ENCODE peak calls at places on chromosomes 2 and 18, in six cellular contexts. One of them, this sample, is unnamed.

GRCh38 chr2:239330836-239331235 is 70.0 kb downstream of the HDAC4 start:
- DNase-seq in HepG2: no peak
- DNase-seq in SK-N-SH: no peak
- DNase-seq in HCT116: no peak
- DNase-seq in GM12878: no peak
- DNase-seq in H1: no peak
- DNase-seq in this sample: no peak

GRCh38 chr2:231604685-231605606 is 12.3 kb downstream of the TEX44 start:
- DNase-seq in HepG2: peak; percentile 92
- DNase-seq in SK-N-SH: peak; percentile 99
- DNase-seq in HCT116: peak; percentile 94
- DNase-seq in GM12878: peak; percentile 83
- DNase-seq in H1: peak; percentile 93
- DNase-seq in this sample: peak; percentile 91

GRCh38 chr2:174012347-174013309 is 47.5 kb upstream of the SP3 start:
- DNase-seq in HepG2: no peak
- DNase-seq in SK-N-SH: no peak
- DNase-seq in HCT116: no peak
- DNase-seq in GM12878: no peak
- DNase-seq in H1: no peak
- DNase-seq in this sample: no peak

GRCh38 chr2:2768476-2768875 is 437.4 kb upstream of the MYT1L start:
- DNase-seq in HepG2: no peak
- DNase-seq in SK-N-SH: no peak
- DNase-seq in HCT116: no peak
- DNase-seq in GM12878: no peak
- DNase-seq in H1: no peak
- DNase-seq in this sample: no peak

GRCh38 chr2:173957517-173957916 is 7.7 kb downstream of the SP3 start:
- DNase-seq in HepG2: no peak
- DNase-seq in SK-N-SH: no peak
- DNase-seq in HCT116: no peak
- DNase-seq in GM12878: no peak
- DNase-seq in H1: no peak
- DNase-seq in this sample: no peak

GRCh38 chr2:133247613-133248012 is 320.6 kb downstream of the NCKAP5 start:
- DNase-seq in HepG2: no peak
- DNase-seq in SK-N-SH: no peak
- DNase-seq in HCT116: no peak
- DNase-seq in GM12878: peak; percentile 5
- DNase-seq in H1: no peak
- DNase-seq in this sample: no peak

GRCh38 chr18:78242796-78243195 is 736.8 kb upstream of the SALL3 start:
- DNase-seq in HepG2: no peak
- DNase-seq in SK-N-SH: no peak
- DNase-seq in HCT116: no peak
- DNase-seq in GM12878: no peak
- DNase-seq in H1: no peak
- DNase-seq in this sample: no peak

GRCh38 chr2:184562532-184562931 is 35.8 kb upstream of the ZNF804A start:
- DNase-seq in HepG2: no peak
- DNase-seq in SK-N-SH: no peak
- DNase-seq in HCT116: no peak
- DNase-seq in GM12878: no peak
- DNase-seq in H1: no peak
- DNase-seq in this sample: no peak

GRCh38 chr2:20818820-20819219 is 4.1 kb downstream of the LDAH start:
- DNase-seq in HepG2: no peak
- DNase-seq in SK-N-SH: no peak
- DNase-seq in HCT116: no peak
- DNase-seq in GM12878: no peak
- DNase-seq in H1: no peak
- DNase-seq in this sample: no peak

GRCh38 chr2:231467613-231468525 is 3.6 kb upstream of the NCL start:
- DNase-seq in HepG2: no peak
- DNase-seq in SK-N-SH: no peak
- DNase-seq in HCT116: no peak
- DNase-seq in GM12878: no peak
- DNase-seq in H1: no peak
- DNase-seq in this sample: no peak

GRCh38 chr2:78992451-78992806 is 33.1 kb upstream of the REG3G start:
- DNase-seq in HepG2: peak; percentile 19
- DNase-seq in SK-N-SH: peak; percentile 28
- DNase-seq in HCT116: no peak
- DNase-seq in GM12878: no peak
- DNase-seq in H1: peak; percentile 21
- DNase-seq in this sample: peak; percentile 14

GRCh38 chr2:179264238-179265081 is at the start of gene SESTD1:
- DNase-seq in HepG2: peak; percentile 68
- DNase-seq in SK-N-SH: peak; percentile 91
- DNase-seq in HCT116: no peak
- DNase-seq in GM12878: no peak
- DNase-seq in H1: no peak
- DNase-seq in this sample: peak; percentile 68

GRCh38 chr18:49851624-49852023 is 38.3 kb upstream of the ACAA2 start:
- DNase-seq in HepG2: no peak
- DNase-seq in SK-N-SH: no peak
- DNase-seq in HCT116: no peak
- DNase-seq in GM12878: no peak
- DNase-seq in H1: no peak
- DNase-seq in this sample: no peak

GRCh38 chr2:100391735-100392515 is 25.5 kb downstream of the CHST10 start:
- DNase-seq in HepG2: no peak
- DNase-seq in SK-N-SH: no peak
- DNase-seq in HCT116: no peak
- DNase-seq in GM12878: no peak
- DNase-seq in H1: no peak
- DNase-seq in this sample: no peak

GRCh38 chr2:191617589-191617988 is 60.3 kb upstream of the NABP1 start:
- DNase-seq in HepG2: no peak
- DNase-seq in SK-N-SH: no peak
- DNase-seq in HCT116: no peak
- DNase-seq in GM12878: peak; percentile 76
- DNase-seq in H1: no peak
- DNase-seq in this sample: no peak

GRCh38 chr2:172436889-172437288 is 9.5 kb downstream of the ITGA6 start:
- DNase-seq in HepG2: no peak
- DNase-seq in SK-N-SH: no peak
- DNase-seq in HCT116: no peak
- DNase-seq in GM12878: no peak
- DNase-seq in H1: no peak
- DNase-seq in this sample: no peak

GRCh38 chr2:181948227-181948626 is 37.4 kb upstream of the PPP1R1C start:
- DNase-seq in HepG2: no peak
- DNase-seq in SK-N-SH: no peak
- DNase-seq in HCT116: no peak
- DNase-seq in GM12878: no peak
- DNase-seq in H1: no peak
- DNase-seq in this sample: no peak

GRCh38 chr18:79687806-79688205 is 8.2 kb downstream of the CTDP1 start:
- DNase-seq in HepG2: no peak
- DNase-seq in SK-N-SH: peak; percentile 6
- DNase-seq in HCT116: no peak
- DNase-seq in GM12878: no peak
- DNase-seq in H1: no peak
- DNase-seq in this sample: no peak

GRCh38 chr2:88811238-88811637 is 119.8 kb downstream of the RPIA start:
- DNase-seq in HepG2: no peak
- DNase-seq in SK-N-SH: no peak
- DNase-seq in HCT116: no peak
- DNase-seq in GM12878: no peak
- DNase-seq in H1: no peak
- DNase-seq in this sample: no peak

GRCh38 chr2:207311316-207312005 is 145.7 kb upstream of the KLF7 start:
- DNase-seq in HepG2: peak; percentile 46
- DNase-seq in SK-N-SH: peak; percentile 37
- DNase-seq in HCT116: peak; percentile 60
- DNase-seq in GM12878: no peak
- DNase-seq in H1: no peak
- DNase-seq in this sample: peak; percentile 14

GRCh38 chr2:207304798-207305197 is 139.1 kb upstream of the KLF7 start:
- DNase-seq in HepG2: no peak
- DNase-seq in SK-N-SH: no peak
- DNase-seq in HCT116: no peak
- DNase-seq in GM12878: no peak
- DNase-seq in H1: no peak
- DNase-seq in this sample: no peak

GRCh38 chr2:207313947-207314346 is 148.2 kb upstream of the KLF7 start:
- DNase-seq in HepG2: no peak
- DNase-seq in SK-N-SH: no peak
- DNase-seq in HCT116: no peak
- DNase-seq in GM12878: no peak
- DNase-seq in H1: no peak
- DNase-seq in this sample: no peak

GRCh38 chr2:207312006-207312356 is 146.2 kb upstream of the KLF7 start:
- DNase-seq in HepG2: no peak
- DNase-seq in SK-N-SH: no peak
- DNase-seq in HCT116: no peak
- DNase-seq in GM12878: no peak
- DNase-seq in H1: no peak
- DNase-seq in this sample: no peak

GRCh38 chr2:207308519-207309224 is 142.9 kb upstream of the KLF7 start:
- DNase-seq in HepG2: no peak
- DNase-seq in SK-N-SH: no peak
- DNase-seq in HCT116: no peak
- DNase-seq in GM12878: no peak
- DNase-seq in H1: no peak
- DNase-seq in this sample: no peak
- H2AFZ ChIP-seq in HepG2: no peak overlapping the region
- H2AFZ ChIP-seq in SK-N-SH: no peak overlapping the region
- H2AFZ ChIP-seq in HCT116: no peak overlapping the region
- H2AFZ ChIP-seq in GM12878: no peak overlapping the region
- H2AFZ ChIP-seq in H1: no peak overlapping the region
- H2AFZ ChIP-seq in this sample: no peak overlapping the region

DNA sequence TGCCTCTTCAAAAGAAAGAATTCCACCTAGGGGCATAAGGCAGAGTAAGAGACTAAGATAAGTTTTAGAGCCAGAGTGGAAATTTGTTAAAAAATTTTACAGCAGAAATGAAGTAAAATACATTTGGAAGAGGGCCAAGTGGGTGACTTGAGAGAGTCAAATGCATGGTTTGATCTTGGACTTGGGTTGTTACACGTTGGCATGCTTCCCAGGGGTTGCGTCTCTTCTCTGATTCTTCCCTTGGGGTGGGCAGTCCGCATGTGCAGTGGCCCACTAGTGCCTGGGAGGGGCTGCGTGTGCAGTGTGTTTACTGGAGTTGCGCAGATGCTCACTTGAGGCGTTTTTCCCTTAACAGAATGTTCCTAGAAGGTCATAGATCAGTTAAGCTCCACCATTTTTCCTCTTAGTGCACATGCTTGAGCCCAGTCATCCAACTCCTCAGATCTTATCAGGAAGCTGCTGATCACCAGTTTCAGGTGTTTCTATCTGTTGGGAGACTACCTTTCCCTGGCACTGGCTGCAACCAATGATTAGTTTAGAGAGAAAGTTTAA is 13.1 kb downstream of the SEH1L start:
- DNase-seq in HepG2: no peak
- DNase-seq in SK-N-SH: no peak
- DNase-seq in HCT116: no peak
- DNase-seq in GM12878: no peak
- DNase-seq in H1: no peak
- DNase-seq in this sample: no peak
- TF ChIP-seq YY1 in HepG2: no peak
- TF ChIP-seq YY1 in SK-N-SH: no peak
- TF ChIP-seq YY1 in HCT116: no peak
- TF ChIP-seq YY1 in GM12878: no peak
- TF ChIP-seq YY1 in H1: no peak
- TF ChIP-seq YY1 in this sample: no peak

GRCh38 chr2:1743396-1744150 is 742 bp downstream of the PXDN start:
- DNase-seq in HepG2: no peak
- DNase-seq in SK-N-SH: peak; percentile 89
- DNase-seq in HCT116: no peak
- DNase-seq in GM12878: no peak
- DNase-seq in H1: no peak
- DNase-seq in this sample: no peak
- H2AFZ ChIP-seq in HepG2: no peak overlapping the region
- H2AFZ ChIP-seq in SK-N-SH: no peak overlapping the region
- H2AFZ ChIP-seq in HCT116: no peak overlapping the region
- H2AFZ ChIP-seq in GM12878: no peak overlapping the region
- H2AFZ ChIP-seq in H1: no peak overlapping the region
- H2AFZ ChIP-seq in this sample: no peak overlapping the region

GRCh38 chr18:59139291-59139614 is 431 bp upstream of the SEC11C start:
- DNase-seq in HepG2: peak; percentile 83
- DNase-seq in SK-N-SH: peak; percentile 91
- DNase-seq in HCT116: peak; percentile 81
- DNase-seq in GM12878: no peak
- DNase-seq in H1: peak; percentile 57
- DNase-seq in this sample: peak; percentile 90

GRCh38 chr18:59142274-59142673 is 2.6 kb downstream of the SEC11C start:
- DNase-seq in HepG2: no peak
- DNase-seq in SK-N-SH: no peak
- DNase-seq in HCT116: no peak
- DNase-seq in GM12878: peak; percentile 44
- DNase-seq in H1: no peak
- DNase-seq in this sample: no peak

GRCh38 chr18:59141294-59142068 is 1.8 kb downstream of the SEC11C start:
- DNase-seq in HepG2: peak; percentile 97
- DNase-seq in SK-N-SH: no peak
- DNase-seq in HCT116: no peak
- DNase-seq in GM12878: no peak
- DNase-seq in H1: no peak
- DNase-seq in this sample: no peak

GRCh38 chr18:59139615-59140286 is at the start of gene SEC11C:
- DNase-seq in HepG2: peak; percentile 95
- DNase-seq in SK-N-SH: peak; percentile 95
- DNase-seq in HCT116: peak; percentile 95
- DNase-seq in GM12878: peak; percentile 93
- DNase-seq in H1: peak; percentile 91
- DNase-seq in this sample: peak; percentile 88

DNA sequence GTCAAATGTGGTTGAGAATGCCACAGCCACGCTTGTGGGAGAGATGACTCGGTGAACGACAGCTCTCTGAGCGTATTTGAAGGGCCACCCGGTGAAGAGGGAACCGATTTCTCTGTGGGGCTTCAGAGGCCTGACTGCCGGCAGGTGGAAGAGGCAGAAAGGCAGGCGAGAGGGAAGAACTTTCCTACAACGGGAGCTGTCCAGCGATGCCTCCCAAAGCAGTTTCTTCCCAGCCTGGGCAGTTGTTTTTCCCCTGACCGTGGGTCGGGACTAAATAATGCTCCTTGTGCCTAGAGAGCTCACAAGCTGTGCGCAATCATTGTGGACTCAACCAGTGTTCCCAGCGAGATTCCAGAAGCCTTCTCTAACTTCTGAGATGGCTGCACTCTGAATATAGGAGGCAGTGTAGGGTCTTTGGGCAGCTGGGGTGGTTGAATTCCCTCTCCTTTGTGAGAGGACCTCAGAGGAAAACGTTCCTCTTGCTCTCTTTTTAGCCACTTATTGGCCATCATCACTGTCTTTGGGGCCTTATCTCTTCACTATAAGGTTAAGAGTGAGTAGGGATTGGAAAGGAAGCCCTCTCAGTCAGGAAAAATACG is 702 bp downstream of the SEC11C start:
- DNase-seq in HepG2: peak; percentile 32
- DNase-seq in SK-N-SH: no peak
- DNase-seq in HCT116: no peak
- DNase-seq in GM12878: no peak
- DNase-seq in H1: no peak
- DNase-seq in this sample: peak; percentile 31
- TF ChIP-seq YY1 in HepG2: no peak
- TF ChIP-seq YY1 in SK-N-SH: no peak
- TF ChIP-seq YY1 in HCT116: no peak
- TF ChIP-seq YY1 in GM12878: no peak
- TF ChIP-seq YY1 in H1: no peak
- TF ChIP-seq YY1 in this sample: no peak

This sample was measured in K562.